ENCODE peak calls at places on chromosome 3, in four cellular contexts. K is activated CD8-positive, alpha-beta T cell treated with anti-CD3 and anti-CD28 coated beads for 36 hours; X is cardiac fibroblast; M is heart right ventricle. C is an unnamed sample.

GRCh38 chr3:12158387-12159226 is at the start of gene TIMP4:
- DNase-seq in X (peak; percentile 63), K (no peak), M (peak; percentile 34), C (peak; percentile 75)

GRCh38 chr3:53506763-53507145 is 12.3 kb downstream of the CACNA1D start:
- DNase-seq in M (no peak), K (no peak), X (no peak), C (no peak)

GRCh38 chr3:63855333-63855940 is 8.2 kb downstream of the THOC7 start:
- DNase-seq in M (no peak), K (no peak), X (no peak), C (no peak)

GRCh38 chr3:29064085-29064484 is 216.8 kb upstream of the RBMS3 start:
- DNase-seq in K (no peak), X (peak; percentile 24), M (no peak), C (no peak)

GRCh38 chr3:77281721-77282120 is 241.8 kb downstream of the ROBO2 start:
- DNase-seq in M (no peak), X (no peak), K (no peak), C (no peak)

GRCh38 chr3:107265526-107265925 is 111.7 kb upstream of the CCDC54 start:
- DNase-seq in X (no peak), M (no peak), K (no peak), C (no peak)

GRCh38 chr3:195916291-195916690 is 7.9 kb upstream of the TNK2 start:
- DNase-seq in X (no peak), M (no peak), K (no peak), C (no peak)

GRCh38 chr3:185341616-185342457 is 21.1 kb upstream of the MAP3K13 start:
- DNase-seq in K (no peak), M (no peak), X (no peak), C (no peak)

GRCh38 chr3:40780801-40781406 is 256.1 kb downstream of the ZNF621 start:
- DNase-seq in X (peak; percentile 76), M (peak; percentile 79), K (no peak), C (no peak)

GRCh38 chr3:150307862-150308261 is 100.2 kb upstream of the TSC22D2 start:
- DNase-seq in K (no peak), M (no peak), X (no peak), C (no peak)

GRCh38 chr3:51968175-51968681 is 974 bp upstream of the PCBP4 start:
- DNase-seq in X (peak; percentile 38), K (no peak), M (peak; percentile 42), C (no peak)

GRCh38 chr3:62500556-62501294 is 127.4 kb upstream of the FEZF2 start:
- DNase-seq in X (no peak), K (no peak), M (no peak), C (no peak)

GRCh38 chr3:139309046-139309660 is 34.7 kb upstream of the MRPS22 start:
- DNase-seq in K (no peak), X (no peak), M (no peak), C (no peak)

GRCh38 chr3:36729204-36730056 is 34.9 kb downstream of the DCLK3 start:
- DNase-seq in X (peak; percentile 79), M (no peak), K (no peak), C (no peak)

GRCh38 chr3:89113887-89114840 is 6.7 kb downstream of the EPHA3 start:
- DNase-seq in K (peak; percentile 35), X (peak; percentile 50), M (peak; percentile 68), C (peak; percentile 61)

GRCh38 chr3:125067225-125067624 is 11.4 kb upstream of the HEG1 start:
- DNase-seq in K (no peak), X (peak; percentile 26), M (no peak), C (no peak)

GRCh38 chr3:65748326-65748725 is 290.4 kb downstream of the MAGI1 start:
- DNase-seq in X (no peak), M (no peak), K (no peak), C (no peak)

GRCh38 chr3:65746848-65747247 is 291.9 kb downstream of the MAGI1 start:
- DNase-seq in X (no peak), M (no peak), K (no peak), C (no peak)

GRCh38 chr3:65749066-65749465 is 289.7 kb downstream of the MAGI1 start:
- DNase-seq in X (peak; percentile 7), K (no peak), M (no peak), C (no peak)

GRCh38 chr3:65752636-65753035 is 286.1 kb downstream of the MAGI1 start:
- DNase-seq in M (no peak), K (no peak), X (no peak), C (no peak)

DNA sequence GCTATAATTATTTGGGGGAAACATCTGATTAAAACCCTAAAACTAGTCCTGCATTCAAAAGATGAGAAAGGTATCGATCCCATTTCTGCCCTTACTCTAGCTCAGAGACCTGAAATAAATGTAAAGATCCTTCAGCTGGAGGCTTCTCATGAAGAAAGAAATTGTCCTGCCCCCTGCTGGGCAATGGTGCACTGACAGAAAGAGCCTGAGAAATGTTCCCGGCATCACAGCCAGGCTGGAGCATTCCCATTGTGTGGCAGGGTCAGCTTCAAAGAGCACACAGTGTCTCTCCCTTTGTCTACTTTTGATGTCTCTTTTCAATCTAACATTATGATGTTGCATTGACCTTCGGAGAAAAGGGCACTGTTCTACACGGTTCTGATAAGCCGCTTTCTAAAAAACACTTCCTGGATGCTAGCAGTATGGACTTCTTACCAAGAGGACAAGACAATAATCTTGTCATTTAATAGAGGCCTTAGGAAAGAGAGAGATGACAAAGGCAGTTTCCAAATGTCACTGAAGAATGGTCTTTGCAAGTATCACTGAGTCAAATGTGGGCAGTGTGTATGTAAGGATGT is 287.5 kb downstream of the MAGI1 start:
- DNase-seq in K (peak; percentile 9), X (peak; percentile 44), M (peak; percentile 38), C (peak; percentile 58)
- TF ChIP-seq CTCF in K (peak; percentile 55), X (peak; percentile 73), M (peak; percentile 77), C (peak; percentile 47)

DNA sequence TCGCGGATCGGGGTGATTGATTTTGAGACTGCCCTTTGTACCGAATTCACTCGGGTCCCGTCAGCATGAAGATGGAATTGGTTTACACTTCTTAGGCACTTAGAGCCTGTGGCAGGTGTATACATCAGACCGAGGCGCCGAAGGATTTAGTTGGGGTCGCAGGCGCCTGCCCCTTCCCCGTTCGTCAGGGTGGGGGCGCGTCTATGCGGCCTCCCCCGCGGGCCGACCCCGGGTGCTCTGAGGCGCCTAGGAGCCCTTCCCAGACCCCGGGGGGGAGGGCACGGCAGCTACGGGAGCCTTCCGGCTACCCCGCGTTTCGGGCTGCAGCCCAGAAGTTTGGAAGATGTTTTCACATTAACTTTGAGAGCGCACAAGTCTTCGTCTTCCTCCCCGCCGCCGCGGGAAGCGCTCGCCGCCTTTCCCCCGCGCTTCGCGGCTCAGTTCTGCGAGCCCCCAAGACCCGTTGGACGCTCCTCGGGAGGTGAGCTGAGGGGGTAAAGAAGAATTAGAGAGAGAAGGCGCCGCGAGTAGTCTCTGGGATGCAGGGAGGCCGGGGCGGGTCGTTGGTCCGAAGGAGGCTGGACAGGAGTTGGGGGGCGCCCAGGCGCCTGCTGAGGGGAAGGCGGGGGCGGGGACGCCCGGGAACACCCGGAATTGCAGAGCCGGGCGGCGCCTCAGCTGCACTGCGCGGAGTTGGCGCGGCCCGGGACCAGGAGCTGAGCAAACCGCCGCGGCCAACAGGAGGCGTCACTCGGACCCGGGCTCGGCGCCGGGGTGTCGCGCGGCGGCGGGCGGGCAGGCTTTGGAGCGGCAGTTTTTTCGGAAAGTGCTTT is 737 bp downstream of the TIPARP start:
- DNase-seq in K (peak; percentile 39), X (peak; percentile 75), M (peak; percentile 65), C (peak; percentile 68)
- TF ChIP-seq CTCF in K (no peak), X (peak; percentile 13), M (peak; percentile 53), C (peak; percentile 31)

GRCh38 chr3:123773681-123774431 is 110.3 kb downstream of the MYLK start:
- DNase-seq in M (no peak), X (peak; percentile 66), K (no peak), C (peak; percentile 15)
- TF ChIP-seq CTCF in M (no peak), X (no peak), K (no peak), C (no peak)

GRCh38 chr3:14376348-14377043 is 25.9 kb upstream of the SLC6A6 start:
- DNase-seq in X (no peak), K (no peak), M (no peak), C (no peak)

GRCh38 chr3:14373753-14374376 is 28.5 kb upstream of the SLC6A6 start:
- DNase-seq in X (no peak), M (no peak), K (no peak), C (no peak)

GRCh38 chr3:14374444-14374883 is 27.9 kb upstream of the SLC6A6 start:
- DNase-seq in K (no peak), M (peak; percentile 60), X (no peak), C (no peak)

GRCh38 chr3:14377044-14377837 is 25.2 kb upstream of the SLC6A6 start:
- DNase-seq in K (no peak), M (no peak), X (no peak), C (no peak)

DNA sequence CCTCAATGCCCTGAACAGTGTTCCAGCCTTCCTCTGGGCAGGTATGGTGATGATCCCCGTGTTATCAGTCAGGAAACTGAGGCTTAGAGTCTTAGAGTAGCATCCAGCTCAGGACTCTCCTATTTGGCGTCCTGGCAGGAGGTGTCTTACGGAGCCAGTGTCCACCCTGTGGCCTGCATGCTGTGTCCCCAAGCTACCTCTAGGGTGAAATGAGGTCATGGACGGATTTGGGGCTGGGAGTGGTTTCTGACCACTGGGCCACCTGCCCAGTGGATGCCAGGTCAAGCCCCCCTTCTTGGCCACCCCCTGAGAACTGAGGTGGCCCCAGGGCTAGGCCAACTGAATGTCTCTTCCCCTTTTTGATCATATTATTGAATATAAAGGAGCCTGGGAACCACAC is 27.2 kb upstream of the SLC6A6 start:
- DNase-seq in X (no peak), M (no peak), K (no peak), C (no peak)
- TF ChIP-seq CTCF in X (no peak), M (no peak), K (no peak), C (no peak)

DNA sequence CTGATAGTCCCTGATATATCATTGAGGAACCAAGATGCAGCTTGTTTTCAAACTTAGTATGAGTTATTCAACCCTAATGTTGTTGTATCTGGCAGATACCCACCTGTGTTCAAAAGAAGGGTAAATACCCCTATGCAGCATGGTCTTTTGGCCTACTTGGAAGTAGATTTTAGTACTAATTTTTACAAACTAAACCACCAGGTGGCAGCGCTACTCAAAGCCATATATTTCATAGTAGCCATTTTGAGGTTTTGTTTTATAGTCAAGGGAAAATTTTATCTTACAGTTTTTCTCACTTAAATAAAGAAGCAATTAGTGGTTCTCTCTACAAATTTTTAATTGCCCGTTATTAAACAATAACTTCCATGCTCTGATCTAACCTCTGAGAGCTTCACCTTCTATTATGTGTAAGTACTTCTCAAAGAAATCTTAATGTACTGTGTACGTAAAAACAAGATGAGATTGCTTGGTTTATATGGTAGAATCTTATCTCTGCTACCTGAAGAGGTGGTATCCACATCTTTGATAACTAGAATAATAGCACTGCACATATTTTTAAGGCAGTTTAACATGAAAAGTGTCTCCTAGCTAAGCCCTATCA is 31.5 kb upstream of the MLF1 start:
- DNase-seq in K (peak; percentile 68), M (peak; percentile 21), X (peak; percentile 71), C (peak; percentile 47)
- TF ChIP-seq CTCF in K (peak; percentile 72), M (peak; percentile 50), X (peak; percentile 52), C (peak; percentile 36)